ENCODE peak calls at places on chromosomes 7 and 10, in four cellular contexts. R is GM12865, H is astrocyte of the cerebellum, G is fibroblast of lung. U is an unnamed sample.
A peak's percentile ranks its signal among the peaks of the same experiment; 100 is the strongest.

GRCh38 chr7:23742051-23742450 is 32.0 kb downstream of the STK31 start:
- DNase-seq in G (no peak), H (no peak), R (no peak), U (no peak)

GRCh38 chr7:49878627-49879026 is 105.2 kb downstream of the VWC2 start:
- DNase-seq in H (no peak), G (no peak), R (no peak), U (no peak)

GRCh38 chr10:26391701-26392695 is 46.1 kb upstream of the APBB1IP start:
- DNase-seq in H (no peak), R (peak; percentile 31), G (no peak), U (no peak)

GRCh38 chr10:29057712-29058426 is 231.0 kb upstream of the LYZL1 start:
- DNase-seq in R (no peak), G (peak; percentile 73), H (no peak), U (no peak)

GRCh38 chr10:88227342-88228018 is 355.6 kb downstream of the RNLS start:
- DNase-seq in R (no peak), H (no peak), G (peak; percentile 47), U (no peak)

GRCh38 chr10:59713196-59713821 is 3.7 kb upstream of the SLC16A9 start:
- DNase-seq in G (no peak), R (no peak), H (no peak), U (no peak)

GRCh38 chr7:130831817-130832481 is 97.9 kb upstream of the KLF14 start:
- DNase-seq in R (peak; percentile 46), G (peak; percentile 48), H (peak; percentile 38), U (no peak)

GRCh38 chr7:39624202-39624807 is 933 bp downstream of the RALA start:
- DNase-seq in R (peak; percentile 62), H (no peak), G (peak; percentile 35), U (no peak)

GRCh38 chr7:91837397-91838070 is 43.0 kb downstream of the MTERF1 start:
- DNase-seq in R (no peak), G (no peak), H (no peak), U (no peak)

GRCh38 chr10:1374901-1375804 is 319.0 kb downstream of the WDR37 start:
- DNase-seq in G (no peak), H (no peak), R (no peak), U (no peak)

GRCh38 chr7:93715234-93715633 is 140.7 kb upstream of the CALCR start:
- DNase-seq in R (peak; percentile 49), H (peak; percentile 5), G (peak; percentile 43), U (no peak)

GRCh38 chr7:100430450-100431285 is 1.0 kb downstream of the MEPCE start:
- DNase-seq in G (peak; percentile 13), R (no peak), H (no peak), U (no peak)

GRCh38 chr10:51911721-51912120 is 212.3 kb upstream of the CSTF2T start:
- DNase-seq in G (no peak), R (no peak), H (no peak), U (no peak)

GRCh38 chr10:96488161-96488935 is 25.4 kb downstream of the TLL2 start:
- DNase-seq in H (peak; percentile 59), G (peak; percentile 58), R (no peak), U (no peak)

GRCh38 chr7:95843286-95843685 is 70.9 kb downstream of the DYNC1I1 start:
- DNase-seq in G (no peak), R (peak; percentile 20), H (no peak), U (no peak)

GRCh38 chr10:120423350-120424197 is 33.5 kb upstream of the PLPP4 start:
- DNase-seq in H (peak; percentile 59), G (peak; percentile 98), R (peak; percentile 57), U (no peak)

GRCh38 chr7:34430456-34430855 is 227.6 kb upstream of the NPSR1 start:
- DNase-seq in R (peak; percentile 4), G (peak; percentile 70), H (peak; percentile 64), U (peak; percentile 23)

GRCh38 chr7:17130281-17131059 is 168.0 kb upstream of the AHR start:
- DNase-seq in H (peak; percentile 64), G (peak; percentile 85), R (no peak), U (peak; percentile 86)

GRCh38 chr10:117168135-117168674 is 29.1 kb upstream of the KCNK18 start:
- DNase-seq in G (peak; percentile 33), R (peak; percentile 43), H (no peak), U (no peak)

GRCh38 chr10:102796407-102797176 is 40.6 kb downstream of the CYP17A1 start:
- DNase-seq in H (no peak), R (peak; percentile 71), G (peak; percentile 52), U (no peak)

GRCh38 chr10:47028466-47028865 is 117.2 kb downstream of the PTPN20 start:
- DNase-seq in H (no peak), R (no peak), G (no peak), U (no peak)

GRCh38 chr7:94003446-94004023 is 620 bp downstream of the BET1 start:
- DNase-seq in G (peak; percentile 34), R (peak; percentile 17), H (no peak), U (no peak)

GRCh38 chr10:34581871-34582532 is 233.1 kb downstream of the PARD3 start:
- DNase-seq in R (no peak), H (peak; percentile 31), G (peak; percentile 85), U (peak; percentile 36)

GRCh38 chr7:88167223-88167622 is 52.6 kb downstream of the SRI start:
- DNase-seq in G (no peak), H (no peak), R (no peak), U (no peak)

GRCh38 chr10:43059336-43059720 is 17.5 kb upstream of the RET start:
- DNase-seq in G (no peak), H (no peak), R (no peak), U (no peak)

GRCh38 chr10:17113889-17114288 is 15.7 kb downstream of the CUBN start:
- DNase-seq in G (peak; percentile 48), R (no peak), H (no peak), U (no peak)

GRCh38 chr7:80134536-80135305 is at the start of gene GNAI1:
- DNase-seq in H (no peak), R (peak; percentile 16), G (peak; percentile 77), U (no peak)

GRCh38 chr10:70355234-70356021 is 27.0 kb downstream of the LRRC20 start:
- DNase-seq in G (no peak), R (peak; percentile 92), H (no peak), U (no peak)

GRCh38 chr7:33698692-33699128 is 206.6 kb upstream of the BMPER start:
- DNase-seq in R (no peak), H (no peak), G (no peak), U (no peak)

GRCh38 chr7:23306936-23307521 is 7.9 kb downstream of the MALSU1 start:
- DNase-seq in R (no peak), G (no peak), H (no peak), U (no peak)

GRCh38 chr7:83101540-83101939 is 61.1 kb downstream of the PCLO start:
- DNase-seq in R (no peak), H (no peak), G (no peak), U (no peak)

GRCh38 chr7:38448842-38449241 is 175.4 kb upstream of the TARP start:
- DNase-seq in H (no peak), G (no peak), R (no peak), U (no peak)

GRCh38 chr10:96747734-96748550 is 27.6 kb upstream of the PIK3AP1 start:
- DNase-seq in R (peak; percentile 90), G (no peak), H (no peak), U (no peak)

GRCh38 chr7:152624218-152624617 is 51.7 kb downstream of the XRCC2 start:
- DNase-seq in H (no peak), G (no peak), R (no peak), U (no peak)

GRCh38 chr7:17206354-17206905 is 92.0 kb upstream of the AHR start:
- DNase-seq in G (no peak), H (no peak), R (no peak), U (no peak)

GRCh38 chr7:133820584-133820983 is 306.6 kb upstream of the LRGUK start:
- DNase-seq in R (no peak), H (no peak), G (no peak), U (no peak)

GRCh38 chr7:70587739-70588138 is 544.2 kb upstream of the GALNT17 start:
- DNase-seq in G (no peak), H (no peak), R (no peak), U (no peak)

GRCh38 chr10:84138478-84139125 is 707 bp upstream of the GHITM start:
- DNase-seq in R (no peak), H (no peak), G (no peak), U (no peak)

DNA sequence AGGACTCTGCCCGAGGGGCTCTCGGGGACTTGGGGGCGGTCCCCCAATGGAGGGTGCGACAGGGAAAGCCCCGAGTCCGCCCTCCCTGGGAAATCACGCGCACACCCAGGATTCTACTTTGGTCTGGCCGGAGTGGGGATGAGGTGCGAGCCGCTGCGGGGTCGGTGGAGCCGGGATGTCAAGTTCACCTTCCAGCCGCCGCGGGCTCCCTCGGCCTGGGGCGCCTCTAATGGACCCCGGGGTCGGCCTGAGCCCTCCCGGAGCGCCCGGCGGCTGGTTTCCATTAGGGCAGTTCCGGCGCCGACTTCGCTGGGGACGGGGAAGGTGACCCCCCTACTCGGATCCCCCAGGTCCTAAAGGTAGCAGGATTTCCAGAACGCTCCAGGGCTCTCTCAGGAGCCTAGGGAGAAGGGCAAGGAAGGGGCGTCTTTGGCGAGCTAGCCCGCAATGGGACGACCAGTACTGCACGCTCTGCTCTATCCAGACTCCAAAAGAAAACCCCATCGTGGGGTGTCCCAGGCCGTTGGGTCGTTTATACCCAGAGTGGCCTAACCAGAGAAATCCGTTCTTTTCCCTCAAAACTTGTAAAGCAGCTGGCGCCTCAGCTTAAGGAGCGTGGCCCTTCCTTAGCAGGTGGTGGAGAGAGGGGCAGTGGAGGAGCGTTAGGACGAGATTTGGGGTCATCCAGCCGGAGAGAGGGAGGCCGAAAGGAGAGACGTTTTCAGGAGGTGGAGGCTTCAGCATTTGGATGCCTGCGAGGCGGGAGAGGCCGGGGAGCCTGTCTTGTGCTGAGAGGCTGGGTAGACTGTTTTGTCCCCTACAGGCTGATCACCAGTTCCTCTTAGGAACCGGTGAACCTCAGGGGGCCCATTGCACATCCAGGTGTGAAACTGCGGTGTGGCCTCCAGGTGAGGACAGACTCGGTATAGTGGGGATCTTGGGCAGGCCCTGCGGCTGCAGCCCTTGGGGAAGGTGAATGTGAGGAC is 860 bp upstream of the WDR86 start:
- DNase-seq in G (no peak), R (no peak), H (no peak), U (no peak)
- H3K4me3 ChIP-seq in G (no peak overlapping the region), R (no peak overlapping the region), H (peak overlapping the region; percentile 57), U (peak overlapping the region; percentile 29)

GRCh38 chr10:128530301-128530700 is 404.1 kb upstream of the MKI67 start:
- DNase-seq in R (peak; percentile 4), H (no peak), G (no peak), U (no peak)
- TF ChIP-seq CTCF in R (peak; percentile 34), H (peak; percentile 36), G (peak; percentile 32), U (no peak)

GRCh38 chr10:133274751-133275682 is 1.7 kb downstream of the ADAM8 start:
- DNase-seq in R (peak; percentile 92), G (peak; percentile 16), H (no peak), U (no peak)
- H3K4me3 ChIP-seq in R (peak overlapping the region; percentile 89), G (no peak overlapping the region), H (no peak overlapping the region), U (no peak overlapping the region)

DNA sequence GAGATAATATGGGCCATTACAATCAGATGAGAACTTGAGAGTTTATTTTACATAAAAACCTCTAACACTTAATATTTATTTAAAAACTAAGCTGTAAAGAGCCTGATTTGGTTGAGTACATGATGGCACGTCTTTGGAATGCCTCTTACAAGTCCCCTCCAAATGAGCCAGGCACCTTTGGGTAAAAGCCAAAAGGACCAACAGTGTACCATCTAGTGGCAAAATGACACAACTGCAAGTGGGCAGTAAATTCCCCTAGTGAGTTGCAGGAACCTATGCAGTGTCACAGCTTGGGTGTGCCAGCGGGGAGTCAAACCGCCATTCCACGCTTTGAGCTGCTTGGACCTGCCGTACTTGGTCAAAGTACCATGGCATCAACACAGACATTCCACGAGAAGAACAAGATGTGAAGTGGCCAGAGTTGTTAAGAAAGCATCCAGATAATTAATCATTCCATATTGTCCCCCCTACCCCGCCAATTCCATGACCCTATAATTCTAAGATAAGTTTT is 115.3 kb downstream of the SORBS1 start:
- DNase-seq in R (peak; percentile 81), G (peak; percentile 85), H (peak; percentile 60), U (peak; percentile 19)
- TF ChIP-seq CTCF in R (peak; percentile 86), G (peak; percentile 88), H (peak; percentile 86), U (peak; percentile 74)